ENCODE peak calls at places on chromosomes 7 and 10, in six cellular contexts. One of them, this sample, is unnamed.

GRCh38 chr7:25722856-25723255 is 429.1 kb upstream of the NFE2L3 start:
- DNase-seq in HCEC 1CT: no peak
- DNase-seq in posterior cingulate gyrus: no peak
- DNase-seq in foreskin fibroblast: no peak
- DNase-seq in stimulated activated naive CD4-positive, alpha-beta T cell: no peak
- DNase-seq in posterior vena cava: no peak
- DNase-seq in this sample: no peak

GRCh38 chr7:12025246-12025645 is 185.8 kb upstream of the TMEM106B start:
- DNase-seq in HCEC 1CT: peak; percentile 46
- DNase-seq in posterior cingulate gyrus: no peak
- DNase-seq in foreskin fibroblast: no peak
- DNase-seq in stimulated activated naive CD4-positive, alpha-beta T cell: no peak
- DNase-seq in posterior vena cava: no peak
- DNase-seq in this sample: no peak

GRCh38 chr10:103915794-103916193 is 2.2 kb downstream of the STN1 start:
- DNase-seq in stimulated activated naive CD4-positive, alpha-beta T cell: no peak
- DNase-seq in foreskin fibroblast: no peak
- DNase-seq in HCEC 1CT: no peak
- DNase-seq in posterior vena cava: no peak
- DNase-seq in posterior cingulate gyrus: no peak
- DNase-seq in this sample: no peak

GRCh38 chr7:147088916-147089315 is 972.3 kb downstream of the CNTNAP2 start:
- DNase-seq in posterior cingulate gyrus: no peak
- DNase-seq in foreskin fibroblast: no peak
- DNase-seq in posterior vena cava: no peak
- DNase-seq in HCEC 1CT: peak; percentile 30
- DNase-seq in stimulated activated naive CD4-positive, alpha-beta T cell: no peak
- DNase-seq in this sample: no peak

GRCh38 chr10:10313099-10313875 is 704.4 kb upstream of the CELF2 start:
- DNase-seq in posterior cingulate gyrus: no peak
- DNase-seq in posterior vena cava: no peak
- DNase-seq in foreskin fibroblast: no peak
- DNase-seq in stimulated activated naive CD4-positive, alpha-beta T cell: no peak
- DNase-seq in HCEC 1CT: no peak
- DNase-seq in this sample: no peak

GRCh38 chr7:116772423-116772852 is 89.9 kb upstream of the CAPZA2 start:
- DNase-seq in foreskin fibroblast: peak; percentile 54
- DNase-seq in HCEC 1CT: peak; percentile 83
- DNase-seq in posterior vena cava: no peak
- DNase-seq in stimulated activated naive CD4-positive, alpha-beta T cell: no peak
- DNase-seq in posterior cingulate gyrus: no peak
- DNase-seq in this sample: peak; percentile 93

GRCh38 chr10:100977436-100977835 is 8.1 kb downstream of the SEMA4G start:
- DNase-seq in posterior vena cava: peak; percentile 64
- DNase-seq in posterior cingulate gyrus: no peak
- DNase-seq in stimulated activated naive CD4-positive, alpha-beta T cell: no peak
- DNase-seq in HCEC 1CT: no peak
- DNase-seq in foreskin fibroblast: no peak
- DNase-seq in this sample: no peak

GRCh38 chr10:6408799-6409198 is 171.3 kb downstream of the PRKCQ start:
- DNase-seq in posterior cingulate gyrus: no peak
- DNase-seq in foreskin fibroblast: no peak
- DNase-seq in HCEC 1CT: no peak
- DNase-seq in posterior vena cava: no peak
- DNase-seq in stimulated activated naive CD4-positive, alpha-beta T cell: no peak
- DNase-seq in this sample: no peak

GRCh38 chr7:27134392-27134791 is 3.8 kb upstream of the HOXA4 start:
- DNase-seq in posterior cingulate gyrus: no peak
- DNase-seq in foreskin fibroblast: peak; percentile 70
- DNase-seq in stimulated activated naive CD4-positive, alpha-beta T cell: no peak
- DNase-seq in posterior vena cava: no peak
- DNase-seq in HCEC 1CT: peak; percentile 91
- DNase-seq in this sample: peak; percentile 90

GRCh38 chr10:80032503-80032902 is 46.0 kb upstream of the TMEM254 start:
- DNase-seq in foreskin fibroblast: no peak
- DNase-seq in posterior vena cava: no peak
- DNase-seq in posterior cingulate gyrus: no peak
- DNase-seq in stimulated activated naive CD4-positive, alpha-beta T cell: no peak
- DNase-seq in HCEC 1CT: no peak
- DNase-seq in this sample: no peak

GRCh38 chr10:13834581-13835286 is 248.0 kb downstream of the PRPF18 start:
- DNase-seq in posterior vena cava: no peak
- DNase-seq in HCEC 1CT: no peak
- DNase-seq in stimulated activated naive CD4-positive, alpha-beta T cell: no peak
- DNase-seq in posterior cingulate gyrus: no peak
- DNase-seq in foreskin fibroblast: no peak
- DNase-seq in this sample: peak; percentile 83

GRCh38 chr7:18509491-18509890 is 13.9 kb downstream of the HDAC9 start:
- DNase-seq in posterior cingulate gyrus: no peak
- DNase-seq in stimulated activated naive CD4-positive, alpha-beta T cell: no peak
- DNase-seq in HCEC 1CT: peak; percentile 32
- DNase-seq in posterior vena cava: no peak
- DNase-seq in foreskin fibroblast: no peak
- DNase-seq in this sample: no peak

GRCh38 chr10:62814901-62815372 is 1.2 kb downstream of the EGR2 start:
- DNase-seq in posterior cingulate gyrus: peak; percentile 84
- DNase-seq in stimulated activated naive CD4-positive, alpha-beta T cell: no peak
- DNase-seq in posterior vena cava: peak; percentile 85
- DNase-seq in HCEC 1CT: no peak
- DNase-seq in foreskin fibroblast: no peak
- DNase-seq in this sample: no peak

GRCh38 chr7:116636997-116637396 is 35.0 kb upstream of the MET start:
- DNase-seq in foreskin fibroblast: no peak
- DNase-seq in posterior cingulate gyrus: no peak
- DNase-seq in stimulated activated naive CD4-positive, alpha-beta T cell: no peak
- DNase-seq in HCEC 1CT: no peak
- DNase-seq in posterior vena cava: no peak
- DNase-seq in this sample: no peak

GRCh38 chr10:88791924-88792323 is 10.6 kb upstream of the LIPM start:
- DNase-seq in HCEC 1CT: peak; percentile 28
- DNase-seq in foreskin fibroblast: no peak
- DNase-seq in posterior cingulate gyrus: no peak
- DNase-seq in stimulated activated naive CD4-positive, alpha-beta T cell: no peak
- DNase-seq in posterior vena cava: no peak
- DNase-seq in this sample: peak; percentile 33

GRCh38 chr7:24825315-24825917 is 68.2 kb upstream of the GSDME start:
- DNase-seq in stimulated activated naive CD4-positive, alpha-beta T cell: no peak
- DNase-seq in foreskin fibroblast: no peak
- DNase-seq in HCEC 1CT: peak; percentile 51
- DNase-seq in posterior cingulate gyrus: no peak
- DNase-seq in posterior vena cava: no peak
- DNase-seq in this sample: no peak

GRCh38 chr7:40680657-40681056 is 545.9 kb downstream of the SUGCT start:
- DNase-seq in posterior vena cava: no peak
- DNase-seq in stimulated activated naive CD4-positive, alpha-beta T cell: no peak
- DNase-seq in posterior cingulate gyrus: no peak
- DNase-seq in HCEC 1CT: peak; percentile 50
- DNase-seq in foreskin fibroblast: no peak
- DNase-seq in this sample: peak; percentile 31

GRCh38 chr7:44155191-44156185 is 14.4 kb upstream of the MYL7 start:
- DNase-seq in stimulated activated naive CD4-positive, alpha-beta T cell: no peak
- DNase-seq in foreskin fibroblast: no peak
- DNase-seq in posterior vena cava: peak; percentile 71
- DNase-seq in HCEC 1CT: no peak
- DNase-seq in posterior cingulate gyrus: no peak
- DNase-seq in this sample: no peak

GRCh38 chr10:101032637-101033201 is 1.7 kb downstream of the SFXN3 start:
- DNase-seq in posterior cingulate gyrus: peak; percentile 90
- DNase-seq in stimulated activated naive CD4-positive, alpha-beta T cell: no peak
- DNase-seq in posterior vena cava: peak; percentile 88
- DNase-seq in foreskin fibroblast: peak; percentile 86
- DNase-seq in HCEC 1CT: peak; percentile 88
- DNase-seq in this sample: peak; percentile 94

This sample was measured in endothelial cell of umbilical vein.